ENCODE peak calls at places on chromosomes 7 and 10, in nine cellular contexts. One of them, this sample, is unnamed.

GRCh38 chr10:105287970-105288369 is 646.9 kb downstream of the SORCS3 start:
- DNase-seq in Panc1: no peak
- DNase-seq in cardiac fibroblast: no peak
- DNase-seq in WERI-Rb-1: no peak
- DNase-seq in neural crest cell: no peak
- DNase-seq in IMR-90: no peak
- DNase-seq in GM12865: no peak
- DNase-seq in epithelial cell of esophagus: no peak
- DNase-seq in A549: no peak
- DNase-seq in this sample: no peak

GRCh38 chr7:34928052-34928451 is 109.2 kb downstream of the DPY19L1 start:
- DNase-seq in neural crest cell: peak; percentile 56
- DNase-seq in GM12865: peak; percentile 57
- DNase-seq in Panc1: peak; percentile 10
- DNase-seq in epithelial cell of esophagus: peak; percentile 64
- DNase-seq in IMR-90: no peak
- DNase-seq in cardiac fibroblast: peak; percentile 26
- DNase-seq in A549: peak; percentile 57
- DNase-seq in WERI-Rb-1: peak; percentile 84
- DNase-seq in this sample: no peak

GRCh38 chr7:142384508-142384922 is 126.7 kb upstream of the PRSS58 start:
- DNase-seq in neural crest cell: no peak
- DNase-seq in Panc1: no peak
- DNase-seq in cardiac fibroblast: peak; percentile 36
- DNase-seq in A549: no peak
- DNase-seq in IMR-90: peak; percentile 43
- DNase-seq in GM12865: no peak
- DNase-seq in epithelial cell of esophagus: peak; percentile 75
- DNase-seq in WERI-Rb-1: no peak
- DNase-seq in this sample: no peak

GRCh38 chr10:133142523-133143199 is 17.4 kb upstream of the KNDC1 start:
- DNase-seq in Panc1: no peak
- DNase-seq in WERI-Rb-1: no peak
- DNase-seq in A549: no peak
- DNase-seq in epithelial cell of esophagus: no peak
- DNase-seq in IMR-90: no peak
- DNase-seq in GM12865: no peak
- DNase-seq in cardiac fibroblast: no peak
- DNase-seq in neural crest cell: no peak
- DNase-seq in this sample: no peak

GRCh38 chr7:132322981-132323380 is 253.3 kb downstream of the PLXNA4 start:
- DNase-seq in GM12865: no peak
- DNase-seq in neural crest cell: no peak
- DNase-seq in A549: no peak
- DNase-seq in cardiac fibroblast: no peak
- DNase-seq in WERI-Rb-1: no peak
- DNase-seq in IMR-90: no peak
- DNase-seq in Panc1: no peak
- DNase-seq in epithelial cell of esophagus: no peak
- DNase-seq in this sample: no peak

GRCh38 chr10:21975378-21975990 is 28.0 kb downstream of the DNAJC1 start:
- DNase-seq in IMR-90: no peak
- DNase-seq in neural crest cell: no peak
- DNase-seq in epithelial cell of esophagus: no peak
- DNase-seq in WERI-Rb-1: no peak
- DNase-seq in A549: no peak
- DNase-seq in GM12865: no peak
- DNase-seq in cardiac fibroblast: no peak
- DNase-seq in Panc1: no peak
- DNase-seq in this sample: no peak

GRCh38 chr10:48447356-48448215 is 141.1 kb downstream of the MAPK8 start:
- DNase-seq in neural crest cell: no peak
- DNase-seq in A549: no peak
- DNase-seq in IMR-90: no peak
- DNase-seq in cardiac fibroblast: no peak
- DNase-seq in epithelial cell of esophagus: no peak
- DNase-seq in WERI-Rb-1: no peak
- DNase-seq in GM12865: no peak
- DNase-seq in Panc1: no peak
- DNase-seq in this sample: peak; percentile 16

GRCh38 chr7:47536705-47537611 is 45.0 kb downstream of the TNS3 start:
- DNase-seq in epithelial cell of esophagus: peak; percentile 45
- DNase-seq in cardiac fibroblast: peak; percentile 67
- DNase-seq in GM12865: no peak
- DNase-seq in neural crest cell: no peak
- DNase-seq in A549: no peak
- DNase-seq in WERI-Rb-1: no peak
- DNase-seq in Panc1: no peak
- DNase-seq in IMR-90: peak; percentile 76
- DNase-seq in this sample: no peak

GRCh38 chr7:99642099-99642498 is 25.4 kb downstream of the ZSCAN25 start:
- DNase-seq in epithelial cell of esophagus: no peak
- DNase-seq in WERI-Rb-1: no peak
- DNase-seq in A549: no peak
- DNase-seq in neural crest cell: no peak
- DNase-seq in Panc1: no peak
- DNase-seq in IMR-90: peak; percentile 26
- DNase-seq in cardiac fibroblast: no peak
- DNase-seq in GM12865: no peak
- DNase-seq in this sample: no peak

GRCh38 chr10:120984221-120984620 is 133.1 kb downstream of the WDR11 start:
- DNase-seq in A549: no peak
- DNase-seq in WERI-Rb-1: no peak
- DNase-seq in IMR-90: no peak
- DNase-seq in cardiac fibroblast: no peak
- DNase-seq in Panc1: no peak
- DNase-seq in GM12865: no peak
- DNase-seq in epithelial cell of esophagus: no peak
- DNase-seq in neural crest cell: no peak
- DNase-seq in this sample: no peak

GRCh38 chr7:76383089-76383944 is 24.5 kb upstream of the YWHAG start:
- DNase-seq in WERI-Rb-1: no peak
- DNase-seq in epithelial cell of esophagus: peak; percentile 56
- DNase-seq in neural crest cell: no peak
- DNase-seq in Panc1: no peak
- DNase-seq in cardiac fibroblast: peak; percentile 27
- DNase-seq in A549: peak; percentile 75
- DNase-seq in IMR-90: no peak
- DNase-seq in GM12865: no peak
- DNase-seq in this sample: no peak

GRCh38 chr10:89228962-89229361 is 21.8 kb upstream of the CH25H start:
- DNase-seq in IMR-90: no peak
- DNase-seq in epithelial cell of esophagus: no peak
- DNase-seq in neural crest cell: no peak
- DNase-seq in WERI-Rb-1: no peak
- DNase-seq in Panc1: no peak
- DNase-seq in cardiac fibroblast: no peak
- DNase-seq in GM12865: no peak
- DNase-seq in A549: no peak
- DNase-seq in this sample: no peak

GRCh38 chr7:4006687-4007086 is 675.4 kb upstream of the FOXK1 start:
- DNase-seq in Panc1: no peak
- DNase-seq in GM12865: no peak
- DNase-seq in neural crest cell: no peak
- DNase-seq in epithelial cell of esophagus: peak; percentile 85
- DNase-seq in WERI-Rb-1: no peak
- DNase-seq in A549: no peak
- DNase-seq in IMR-90: no peak
- DNase-seq in cardiac fibroblast: no peak
- DNase-seq in this sample: no peak

GRCh38 chr10:118128675-118129074 is 81.9 kb upstream of the RAB11FIP2 start:
- DNase-seq in IMR-90: no peak
- DNase-seq in Panc1: no peak
- DNase-seq in neural crest cell: no peak
- DNase-seq in cardiac fibroblast: no peak
- DNase-seq in WERI-Rb-1: no peak
- DNase-seq in epithelial cell of esophagus: no peak
- DNase-seq in A549: no peak
- DNase-seq in GM12865: no peak
- DNase-seq in this sample: no peak

GRCh38 chr7:23105644-23106490 is at the start of gene KLHL7:
- DNase-seq in cardiac fibroblast: peak; percentile 90
- DNase-seq in epithelial cell of esophagus: peak; percentile 96
- DNase-seq in WERI-Rb-1: peak; percentile 96
- DNase-seq in IMR-90: peak; percentile 87
- DNase-seq in neural crest cell: peak; percentile 89
- DNase-seq in Panc1: peak; percentile 78
- DNase-seq in GM12865: peak; percentile 95
- DNase-seq in A549: peak; percentile 93
- DNase-seq in this sample: peak; percentile 91

GRCh38 chr10:93219347-93219746 is 145.7 kb downstream of the CYP26A1 start:
- DNase-seq in A549: no peak
- DNase-seq in cardiac fibroblast: no peak
- DNase-seq in neural crest cell: no peak
- DNase-seq in epithelial cell of esophagus: no peak
- DNase-seq in GM12865: no peak
- DNase-seq in WERI-Rb-1: no peak
- DNase-seq in IMR-90: peak; percentile 28
- DNase-seq in Panc1: no peak
- DNase-seq in this sample: no peak

GRCh38 chr10:117551322-117552155 is 9.0 kb downstream of the EMX2 start:
- DNase-seq in neural crest cell: no peak
- DNase-seq in IMR-90: no peak
- DNase-seq in cardiac fibroblast: no peak
- DNase-seq in WERI-Rb-1: no peak
- DNase-seq in Panc1: no peak
- DNase-seq in GM12865: no peak
- DNase-seq in epithelial cell of esophagus: no peak
- DNase-seq in A549: no peak
- DNase-seq in this sample: no peak

GRCh38 chr10:14592566-14592965 is 182.1 kb downstream of the FAM107B start:
- DNase-seq in neural crest cell: no peak
- DNase-seq in IMR-90: no peak
- DNase-seq in WERI-Rb-1: no peak
- DNase-seq in cardiac fibroblast: no peak
- DNase-seq in epithelial cell of esophagus: no peak
- DNase-seq in A549: no peak
- DNase-seq in Panc1: no peak
- DNase-seq in GM12865: no peak
- DNase-seq in this sample: no peak

GRCh38 chr7:114835861-114836260 is 86.0 kb upstream of the MDFIC start:
- DNase-seq in GM12865: no peak
- DNase-seq in epithelial cell of esophagus: peak; percentile 36
- DNase-seq in IMR-90: no peak
- DNase-seq in neural crest cell: no peak
- DNase-seq in A549: no peak
- DNase-seq in WERI-Rb-1: no peak
- DNase-seq in cardiac fibroblast: no peak
- DNase-seq in Panc1: no peak
- DNase-seq in this sample: no peak

DNA sequence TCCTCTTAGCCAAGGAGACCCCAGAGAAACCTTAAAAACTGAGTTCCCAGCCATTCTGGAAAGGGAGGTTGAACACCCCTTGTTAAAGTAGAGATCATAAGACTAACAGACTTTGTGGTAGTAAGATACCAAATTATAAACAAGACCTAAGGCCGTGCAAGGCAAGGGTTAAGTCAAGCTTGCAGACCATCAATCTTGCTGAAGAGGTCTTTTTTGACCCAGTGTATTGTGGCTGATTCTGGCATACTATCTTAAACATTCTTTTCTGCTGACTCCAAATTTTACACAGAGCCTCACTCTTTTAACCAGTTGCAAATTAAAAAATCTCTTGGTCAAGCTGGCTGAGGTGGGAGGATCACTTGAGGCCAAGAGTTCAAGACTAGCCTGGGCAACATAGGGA is 1.2 kb upstream of the TBRG4 start:
- DNase-seq in A549: no peak
- DNase-seq in epithelial cell of esophagus: no peak
- DNase-seq in cardiac fibroblast: no peak
- DNase-seq in neural crest cell: no peak
- DNase-seq in GM12865: no peak
- DNase-seq in IMR-90: peak; percentile 42
- DNase-seq in WERI-Rb-1: no peak
- DNase-seq in Panc1: no peak
- DNase-seq in this sample: no peak
- TF ChIP-seq CTCF in A549: no peak
- TF ChIP-seq CTCF in epithelial cell of esophagus: no peak
- TF ChIP-seq CTCF in cardiac fibroblast: no peak
- TF ChIP-seq CTCF in neural crest cell: no peak
- TF ChIP-seq CTCF in GM12865: no peak
- TF ChIP-seq CTCF in IMR-90: no peak
- TF ChIP-seq CTCF in WERI-Rb-1: no peak
- TF ChIP-seq CTCF in Panc1: no peak
- TF ChIP-seq CTCF in this sample: no peak

DNA sequence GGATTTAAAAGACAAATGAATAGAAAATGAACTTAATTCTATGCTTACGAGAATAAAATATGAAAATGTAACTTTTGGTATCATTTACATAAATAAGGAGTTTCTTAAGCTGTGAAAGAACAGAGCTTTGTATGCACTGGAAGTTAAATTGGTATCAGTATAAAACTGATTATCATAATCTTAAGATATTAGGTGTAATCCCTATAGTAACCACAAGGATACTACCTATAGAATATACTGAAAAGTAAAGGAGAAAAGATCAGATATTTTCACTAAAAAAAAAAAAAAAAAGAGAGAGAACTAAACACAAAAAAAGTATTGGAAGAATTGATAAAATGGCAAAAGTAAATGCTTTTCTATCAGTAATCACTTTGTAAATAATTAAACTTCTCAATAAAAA is 100.1 kb downstream of the TWIST1 start:
- DNase-seq in IMR-90: no peak
- DNase-seq in A549: no peak
- DNase-seq in Panc1: no peak
- DNase-seq in GM12865: no peak
- DNase-seq in epithelial cell of esophagus: no peak
- DNase-seq in WERI-Rb-1: no peak
- DNase-seq in neural crest cell: no peak
- DNase-seq in cardiac fibroblast: no peak
- DNase-seq in this sample: no peak
- TF ChIP-seq CTCF in IMR-90: no peak
- TF ChIP-seq CTCF in A549: no peak
- TF ChIP-seq CTCF in Panc1: no peak
- TF ChIP-seq CTCF in GM12865: no peak
- TF ChIP-seq CTCF in epithelial cell of esophagus: no peak
- TF ChIP-seq CTCF in WERI-Rb-1: no peak
- TF ChIP-seq CTCF in neural crest cell: peak; percentile 40
- TF ChIP-seq CTCF in cardiac fibroblast: peak; percentile 17
- TF ChIP-seq CTCF in this sample: no peak

GRCh38 chr7:157464971-157465481 is 128.2 kb downstream of the DNAJB6 start:
- DNase-seq in epithelial cell of esophagus: no peak
- DNase-seq in cardiac fibroblast: no peak
- DNase-seq in WERI-Rb-1: no peak
- DNase-seq in A549: no peak
- DNase-seq in neural crest cell: no peak
- DNase-seq in IMR-90: no peak
- DNase-seq in Panc1: no peak
- DNase-seq in GM12865: no peak
- DNase-seq in this sample: no peak
- TF ChIP-seq CTCF in epithelial cell of esophagus: no peak
- TF ChIP-seq CTCF in cardiac fibroblast: no peak
- TF ChIP-seq CTCF in WERI-Rb-1: no peak
- TF ChIP-seq CTCF in A549: no peak
- TF ChIP-seq CTCF in neural crest cell: no peak
- TF ChIP-seq CTCF in IMR-90: no peak
- TF ChIP-seq CTCF in Panc1: no peak
- TF ChIP-seq CTCF in GM12865: no peak
- TF ChIP-seq CTCF in this sample: no peak

DNA sequence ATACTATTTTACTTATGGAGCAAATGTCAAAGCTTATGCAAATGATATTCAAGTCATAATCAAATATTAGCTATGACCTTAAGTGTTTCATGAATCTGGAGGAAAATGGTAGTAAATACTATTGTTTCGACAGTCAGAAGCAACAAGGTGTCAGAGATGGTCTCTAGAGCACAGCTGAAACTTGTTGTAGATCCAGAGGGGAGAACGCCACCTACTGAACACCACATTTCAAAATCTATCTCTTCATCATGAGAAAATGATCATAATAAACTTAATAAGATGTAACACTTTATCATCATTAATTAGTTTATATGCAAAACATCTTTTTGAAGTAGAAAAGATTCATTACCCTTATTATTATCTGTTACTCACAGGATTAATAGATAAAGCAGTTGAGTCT is 418.7 kb downstream of the GATA3 start:
- DNase-seq in cardiac fibroblast: peak; percentile 31
- DNase-seq in epithelial cell of esophagus: peak; percentile 27
- DNase-seq in WERI-Rb-1: no peak
- DNase-seq in neural crest cell: no peak
- DNase-seq in IMR-90: peak; percentile 1
- DNase-seq in Panc1: no peak
- DNase-seq in A549: peak; percentile 6
- DNase-seq in GM12865: peak; percentile 21
- DNase-seq in this sample: peak; percentile 17
- TF ChIP-seq CTCF in cardiac fibroblast: peak; percentile 12
- TF ChIP-seq CTCF in epithelial cell of esophagus: no peak
- TF ChIP-seq CTCF in WERI-Rb-1: no peak
- TF ChIP-seq CTCF in neural crest cell: no peak
- TF ChIP-seq CTCF in IMR-90: no peak
- TF ChIP-seq CTCF in Panc1: no peak
- TF ChIP-seq CTCF in A549: no peak
- TF ChIP-seq CTCF in GM12865: peak; percentile 8
- TF ChIP-seq CTCF in this sample: peak; percentile 29